ENCODE peak calls at places on chromosome 18, in eight cellular contexts. One of them, this sample, is unnamed.

GRCh38 chr18:32301976-32302743 is 112.3 kb downstream of the MEP1B start:
- DNase-seq in activated gamma-delta T cell treated with Interleukin-2 at 50 U/mL for 16 hours: no peak
- DNase-seq in dermis blood vessel endothelial cell: peak; percentile 14
- DNase-seq in activated CD4-positive, alpha-beta T cell treated with anti-CD3 and anti-CD28 coated beads, Interleukin-2, amount 10 ng/mL, durations not matched to agents 7 days and 5 days: no peak
- DNase-seq in T follicular helper cell: no peak
- DNase-seq in GM23248: peak; percentile 91
- DNase-seq in left cardiac atrium: no peak
- DNase-seq in NCI-H460: peak; percentile 30
- DNase-seq in this sample: no peak

GRCh38 chr18:59988098-59988706 is 88.4 kb downstream of the PMAIP1 start:
- DNase-seq in activated gamma-delta T cell treated with Interleukin-2 at 50 U/mL for 16 hours: peak; percentile 40
- DNase-seq in dermis blood vessel endothelial cell: peak; percentile 78
- DNase-seq in activated CD4-positive, alpha-beta T cell treated with anti-CD3 and anti-CD28 coated beads, Interleukin-2, amount 10 ng/mL, durations not matched to agents 7 days and 5 days: peak; percentile 61
- DNase-seq in T follicular helper cell: peak; percentile 20
- DNase-seq in GM23248: peak; percentile 65
- DNase-seq in left cardiac atrium: peak; percentile 39
- DNase-seq in NCI-H460: peak; percentile 35
- DNase-seq in this sample: peak; percentile 9

GRCh38 chr18:76805221-76805620 is 17.1 kb upstream of the ZNF236 start:
- DNase-seq in activated gamma-delta T cell treated with Interleukin-2 at 50 U/mL for 16 hours: no peak
- DNase-seq in dermis blood vessel endothelial cell: peak; percentile 65
- DNase-seq in activated CD4-positive, alpha-beta T cell treated with anti-CD3 and anti-CD28 coated beads, Interleukin-2, amount 10 ng/mL, durations not matched to agents 7 days and 5 days: no peak
- DNase-seq in T follicular helper cell: no peak
- DNase-seq in GM23248: peak; percentile 73
- DNase-seq in left cardiac atrium: no peak
- DNase-seq in NCI-H460: no peak
- DNase-seq in this sample: no peak

GRCh38 chr18:40102903-40103302 is 1852.1 kb upstream of the PIK3C3 start:
- DNase-seq in activated gamma-delta T cell treated with Interleukin-2 at 50 U/mL for 16 hours: no peak
- DNase-seq in dermis blood vessel endothelial cell: no peak
- DNase-seq in activated CD4-positive, alpha-beta T cell treated with anti-CD3 and anti-CD28 coated beads, Interleukin-2, amount 10 ng/mL, durations not matched to agents 7 days and 5 days: no peak
- DNase-seq in T follicular helper cell: no peak
- DNase-seq in GM23248: no peak
- DNase-seq in left cardiac atrium: no peak
- DNase-seq in NCI-H460: no peak
- DNase-seq in this sample: no peak

GRCh38 chr18:42520074-42520473 is 565.0 kb downstream of the PIK3C3 start:
- DNase-seq in activated gamma-delta T cell treated with Interleukin-2 at 50 U/mL for 16 hours: no peak
- DNase-seq in dermis blood vessel endothelial cell: no peak
- DNase-seq in activated CD4-positive, alpha-beta T cell treated with anti-CD3 and anti-CD28 coated beads, Interleukin-2, amount 10 ng/mL, durations not matched to agents 7 days and 5 days: no peak
- DNase-seq in T follicular helper cell: no peak
- DNase-seq in GM23248: no peak
- DNase-seq in left cardiac atrium: no peak
- DNase-seq in NCI-H460: no peak
- DNase-seq in this sample: no peak

GRCh38 chr18:51666717-51667320 is 469.3 kb upstream of the MEX3C start:
- DNase-seq in activated gamma-delta T cell treated with Interleukin-2 at 50 U/mL for 16 hours: no peak
- DNase-seq in dermis blood vessel endothelial cell: no peak
- DNase-seq in activated CD4-positive, alpha-beta T cell treated with anti-CD3 and anti-CD28 coated beads, Interleukin-2, amount 10 ng/mL, durations not matched to agents 7 days and 5 days: no peak
- DNase-seq in T follicular helper cell: no peak
- DNase-seq in GM23248: peak; percentile 10
- DNase-seq in left cardiac atrium: peak; percentile 21
- DNase-seq in NCI-H460: no peak
- DNase-seq in this sample: peak; percentile 40

GRCh38 chr18:50013363-50014138 is 181.4 kb downstream of the MYO5B start:
- DNase-seq in activated gamma-delta T cell treated with Interleukin-2 at 50 U/mL for 16 hours: no peak
- DNase-seq in dermis blood vessel endothelial cell: no peak
- DNase-seq in activated CD4-positive, alpha-beta T cell treated with anti-CD3 and anti-CD28 coated beads, Interleukin-2, amount 10 ng/mL, durations not matched to agents 7 days and 5 days: no peak
- DNase-seq in T follicular helper cell: no peak
- DNase-seq in GM23248: peak; percentile 42
- DNase-seq in left cardiac atrium: no peak
- DNase-seq in NCI-H460: no peak
- DNase-seq in this sample: no peak

GRCh38 chr18:69387181-69387580 is 13.5 kb upstream of the DOK6 start:
- DNase-seq in activated gamma-delta T cell treated with Interleukin-2 at 50 U/mL for 16 hours: no peak
- DNase-seq in dermis blood vessel endothelial cell: no peak
- DNase-seq in activated CD4-positive, alpha-beta T cell treated with anti-CD3 and anti-CD28 coated beads, Interleukin-2, amount 10 ng/mL, durations not matched to agents 7 days and 5 days: no peak
- DNase-seq in T follicular helper cell: no peak
- DNase-seq in GM23248: no peak
- DNase-seq in left cardiac atrium: no peak
- DNase-seq in NCI-H460: no peak
- DNase-seq in this sample: no peak

GRCh38 chr18:70423988-70424387 is 135.1 kb downstream of the SOCS6 start:
- DNase-seq in activated gamma-delta T cell treated with Interleukin-2 at 50 U/mL for 16 hours: no peak
- DNase-seq in dermis blood vessel endothelial cell: peak; percentile 41
- DNase-seq in activated CD4-positive, alpha-beta T cell treated with anti-CD3 and anti-CD28 coated beads, Interleukin-2, amount 10 ng/mL, durations not matched to agents 7 days and 5 days: no peak
- DNase-seq in T follicular helper cell: no peak
- DNase-seq in GM23248: peak; percentile 61
- DNase-seq in left cardiac atrium: no peak
- DNase-seq in NCI-H460: no peak
- DNase-seq in this sample: no peak

GRCh38 chr18:62784966-62785413 is 69.6 kb downstream of the PHLPP1 start:
- DNase-seq in activated gamma-delta T cell treated with Interleukin-2 at 50 U/mL for 16 hours: no peak
- DNase-seq in dermis blood vessel endothelial cell: no peak
- DNase-seq in activated CD4-positive, alpha-beta T cell treated with anti-CD3 and anti-CD28 coated beads, Interleukin-2, amount 10 ng/mL, durations not matched to agents 7 days and 5 days: no peak
- DNase-seq in T follicular helper cell: no peak
- DNase-seq in GM23248: peak; percentile 67
- DNase-seq in left cardiac atrium: peak; percentile 37
- DNase-seq in NCI-H460: no peak
- DNase-seq in this sample: no peak

GRCh38 chr18:60188943-60189342 is 183.6 kb downstream of the MC4R start:
- DNase-seq in activated gamma-delta T cell treated with Interleukin-2 at 50 U/mL for 16 hours: no peak
- DNase-seq in dermis blood vessel endothelial cell: no peak
- DNase-seq in activated CD4-positive, alpha-beta T cell treated with anti-CD3 and anti-CD28 coated beads, Interleukin-2, amount 10 ng/mL, durations not matched to agents 7 days and 5 days: no peak
- DNase-seq in T follicular helper cell: no peak
- DNase-seq in GM23248: no peak
- DNase-seq in left cardiac atrium: no peak
- DNase-seq in NCI-H460: no peak
- DNase-seq in this sample: no peak

GRCh38 chr18:41753826-41754225 is 201.2 kb upstream of the PIK3C3 start:
- DNase-seq in activated gamma-delta T cell treated with Interleukin-2 at 50 U/mL for 16 hours: no peak
- DNase-seq in dermis blood vessel endothelial cell: no peak
- DNase-seq in activated CD4-positive, alpha-beta T cell treated with anti-CD3 and anti-CD28 coated beads, Interleukin-2, amount 10 ng/mL, durations not matched to agents 7 days and 5 days: no peak
- DNase-seq in T follicular helper cell: no peak
- DNase-seq in GM23248: peak; percentile 52
- DNase-seq in left cardiac atrium: no peak
- DNase-seq in NCI-H460: no peak
- DNase-seq in this sample: no peak

GRCh38 chr18:49861659-49862058 is 48.3 kb upstream of the ACAA2 start:
- DNase-seq in activated gamma-delta T cell treated with Interleukin-2 at 50 U/mL for 16 hours: no peak
- DNase-seq in dermis blood vessel endothelial cell: peak; percentile 37
- DNase-seq in activated CD4-positive, alpha-beta T cell treated with anti-CD3 and anti-CD28 coated beads, Interleukin-2, amount 10 ng/mL, durations not matched to agents 7 days and 5 days: peak; percentile 13
- DNase-seq in T follicular helper cell: no peak
- DNase-seq in GM23248: peak; percentile 24
- DNase-seq in left cardiac atrium: no peak
- DNase-seq in NCI-H460: no peak
- DNase-seq in this sample: no peak

GRCh38 chr18:31565782-31566512 is 25.7 kb upstream of the TTR start:
- DNase-seq in activated gamma-delta T cell treated with Interleukin-2 at 50 U/mL for 16 hours: no peak
- DNase-seq in dermis blood vessel endothelial cell: no peak
- DNase-seq in activated CD4-positive, alpha-beta T cell treated with anti-CD3 and anti-CD28 coated beads, Interleukin-2, amount 10 ng/mL, durations not matched to agents 7 days and 5 days: no peak
- DNase-seq in T follicular helper cell: no peak
- DNase-seq in GM23248: no peak
- DNase-seq in left cardiac atrium: no peak
- DNase-seq in NCI-H460: no peak
- DNase-seq in this sample: no peak

GRCh38 chr18:48330016-48330991 is 78.9 kb downstream of the ZBTB7C start:
- DNase-seq in activated gamma-delta T cell treated with Interleukin-2 at 50 U/mL for 16 hours: no peak
- DNase-seq in dermis blood vessel endothelial cell: no peak
- DNase-seq in activated CD4-positive, alpha-beta T cell treated with anti-CD3 and anti-CD28 coated beads, Interleukin-2, amount 10 ng/mL, durations not matched to agents 7 days and 5 days: no peak
- DNase-seq in T follicular helper cell: no peak
- DNase-seq in GM23248: peak; percentile 93
- DNase-seq in left cardiac atrium: no peak
- DNase-seq in NCI-H460: no peak
- DNase-seq in this sample: peak; percentile 82

GRCh38 chr18:62611395-62612241 is 88.8 kb downstream of the ZCCHC2 start:
- DNase-seq in activated gamma-delta T cell treated with Interleukin-2 at 50 U/mL for 16 hours: no peak
- DNase-seq in dermis blood vessel endothelial cell: no peak
- DNase-seq in activated CD4-positive, alpha-beta T cell treated with anti-CD3 and anti-CD28 coated beads, Interleukin-2, amount 10 ng/mL, durations not matched to agents 7 days and 5 days: no peak
- DNase-seq in T follicular helper cell: no peak
- DNase-seq in GM23248: no peak
- DNase-seq in left cardiac atrium: no peak
- DNase-seq in NCI-H460: no peak
- DNase-seq in this sample: no peak

GRCh38 chr18:46071894-46072867 is at the start of gene PSTPIP2:
- DNase-seq in activated gamma-delta T cell treated with Interleukin-2 at 50 U/mL for 16 hours: peak; percentile 58
- DNase-seq in dermis blood vessel endothelial cell: peak; percentile 62
- DNase-seq in activated CD4-positive, alpha-beta T cell treated with anti-CD3 and anti-CD28 coated beads, Interleukin-2, amount 10 ng/mL, durations not matched to agents 7 days and 5 days: peak; percentile 66
- DNase-seq in T follicular helper cell: peak; percentile 44
- DNase-seq in GM23248: peak; percentile 88
- DNase-seq in left cardiac atrium: peak; percentile 73
- DNase-seq in NCI-H460: peak; percentile 22
- DNase-seq in this sample: no peak

GRCh38 chr18:63178526-63178880 is 141.1 kb downstream of the BCL2 start:
- DNase-seq in activated gamma-delta T cell treated with Interleukin-2 at 50 U/mL for 16 hours: no peak
- DNase-seq in dermis blood vessel endothelial cell: no peak
- DNase-seq in activated CD4-positive, alpha-beta T cell treated with anti-CD3 and anti-CD28 coated beads, Interleukin-2, amount 10 ng/mL, durations not matched to agents 7 days and 5 days: no peak
- DNase-seq in T follicular helper cell: no peak
- DNase-seq in GM23248: peak; percentile 13
- DNase-seq in left cardiac atrium: peak; percentile 65
- DNase-seq in NCI-H460: no peak
- DNase-seq in this sample: no peak

GRCh38 chr18:48994044-48994651 is 43.4 kb upstream of the SMAD7 start:
- DNase-seq in activated gamma-delta T cell treated with Interleukin-2 at 50 U/mL for 16 hours: no peak
- DNase-seq in dermis blood vessel endothelial cell: no peak
- DNase-seq in activated CD4-positive, alpha-beta T cell treated with anti-CD3 and anti-CD28 coated beads, Interleukin-2, amount 10 ng/mL, durations not matched to agents 7 days and 5 days: no peak
- DNase-seq in T follicular helper cell: no peak
- DNase-seq in GM23248: peak; percentile 93
- DNase-seq in left cardiac atrium: peak; percentile 59
- DNase-seq in NCI-H460: no peak
- DNase-seq in this sample: no peak

GRCh38 chr18:77208969-77209368 is 40.7 kb upstream of the GALR1 start:
- DNase-seq in activated gamma-delta T cell treated with Interleukin-2 at 50 U/mL for 16 hours: no peak
- DNase-seq in dermis blood vessel endothelial cell: peak; percentile 79
- DNase-seq in activated CD4-positive, alpha-beta T cell treated with anti-CD3 and anti-CD28 coated beads, Interleukin-2, amount 10 ng/mL, durations not matched to agents 7 days and 5 days: peak; percentile 46
- DNase-seq in T follicular helper cell: no peak
- DNase-seq in GM23248: peak; percentile 80
- DNase-seq in left cardiac atrium: peak; percentile 53
- DNase-seq in NCI-H460: peak; percentile 17
- DNase-seq in this sample: no peak

GRCh38 chr18:47953471-47953931 is 23.0 kb upstream of the SMAD2 start:
- DNase-seq in activated gamma-delta T cell treated with Interleukin-2 at 50 U/mL for 16 hours: peak; percentile 13
- DNase-seq in dermis blood vessel endothelial cell: peak; percentile 69
- DNase-seq in activated CD4-positive, alpha-beta T cell treated with anti-CD3 and anti-CD28 coated beads, Interleukin-2, amount 10 ng/mL, durations not matched to agents 7 days and 5 days: peak; percentile 57
- DNase-seq in T follicular helper cell: no peak
- DNase-seq in GM23248: peak; percentile 82
- DNase-seq in left cardiac atrium: peak; percentile 37
- DNase-seq in NCI-H460: no peak
- DNase-seq in this sample: peak; percentile 6

GRCh38 chr18:24068945-24069693 is 54.6 kb downstream of the TTC39C start:
- DNase-seq in activated gamma-delta T cell treated with Interleukin-2 at 50 U/mL for 16 hours: no peak
- DNase-seq in dermis blood vessel endothelial cell: no peak
- DNase-seq in activated CD4-positive, alpha-beta T cell treated with anti-CD3 and anti-CD28 coated beads, Interleukin-2, amount 10 ng/mL, durations not matched to agents 7 days and 5 days: no peak
- DNase-seq in T follicular helper cell: no peak
- DNase-seq in GM23248: no peak
- DNase-seq in left cardiac atrium: no peak
- DNase-seq in NCI-H460: no peak
- DNase-seq in this sample: no peak

GRCh38 chr18:70195852-70196434 is 9.5 kb downstream of the RTTN start:
- DNase-seq in activated gamma-delta T cell treated with Interleukin-2 at 50 U/mL for 16 hours: no peak
- DNase-seq in dermis blood vessel endothelial cell: peak; percentile 77
- DNase-seq in activated CD4-positive, alpha-beta T cell treated with anti-CD3 and anti-CD28 coated beads, Interleukin-2, amount 10 ng/mL, durations not matched to agents 7 days and 5 days: peak; percentile 33
- DNase-seq in T follicular helper cell: no peak
- DNase-seq in GM23248: peak; percentile 80
- DNase-seq in left cardiac atrium: no peak
- DNase-seq in NCI-H460: peak; percentile 42
- DNase-seq in this sample: no peak

GRCh38 chr18:30486856-30487255 is 555.7 kb downstream of the DSC3 start:
- DNase-seq in activated gamma-delta T cell treated with Interleukin-2 at 50 U/mL for 16 hours: no peak
- DNase-seq in dermis blood vessel endothelial cell: no peak
- DNase-seq in activated CD4-positive, alpha-beta T cell treated with anti-CD3 and anti-CD28 coated beads, Interleukin-2, amount 10 ng/mL, durations not matched to agents 7 days and 5 days: no peak
- DNase-seq in T follicular helper cell: no peak
- DNase-seq in GM23248: peak; percentile 19
- DNase-seq in left cardiac atrium: no peak
- DNase-seq in NCI-H460: no peak
- DNase-seq in this sample: no peak

GRCh38 chr18:26185267-26185666 is 41.0 kb upstream of the TAF4B start:
- DNase-seq in activated gamma-delta T cell treated with Interleukin-2 at 50 U/mL for 16 hours: no peak
- DNase-seq in dermis blood vessel endothelial cell: peak; percentile 3
- DNase-seq in activated CD4-positive, alpha-beta T cell treated with anti-CD3 and anti-CD28 coated beads, Interleukin-2, amount 10 ng/mL, durations not matched to agents 7 days and 5 days: no peak
- DNase-seq in T follicular helper cell: no peak
- DNase-seq in GM23248: peak; percentile 7
- DNase-seq in left cardiac atrium: no peak
- DNase-seq in NCI-H460: peak; percentile 7
- DNase-seq in this sample: no peak

GRCh38 chr18:70643812-70644211 is 355.0 kb downstream of the SOCS6 start:
- DNase-seq in activated gamma-delta T cell treated with Interleukin-2 at 50 U/mL for 16 hours: no peak
- DNase-seq in dermis blood vessel endothelial cell: no peak
- DNase-seq in activated CD4-positive, alpha-beta T cell treated with anti-CD3 and anti-CD28 coated beads, Interleukin-2, amount 10 ng/mL, durations not matched to agents 7 days and 5 days: no peak
- DNase-seq in T follicular helper cell: no peak
- DNase-seq in GM23248: no peak
- DNase-seq in left cardiac atrium: no peak
- DNase-seq in NCI-H460: no peak
- DNase-seq in this sample: no peak

GRCh38 chr18:80227472-80227871 is 19.8 kb downstream of the PARD6G start:
- DNase-seq in activated gamma-delta T cell treated with Interleukin-2 at 50 U/mL for 16 hours: no peak
- DNase-seq in dermis blood vessel endothelial cell: no peak
- DNase-seq in activated CD4-positive, alpha-beta T cell treated with anti-CD3 and anti-CD28 coated beads, Interleukin-2, amount 10 ng/mL, durations not matched to agents 7 days and 5 days: no peak
- DNase-seq in T follicular helper cell: no peak
- DNase-seq in GM23248: no peak
- DNase-seq in left cardiac atrium: no peak
- DNase-seq in NCI-H460: no peak
- DNase-seq in this sample: no peak

GRCh38 chr18:59900222-59901128 is 679 bp downstream of the PMAIP1 start:
- DNase-seq in activated gamma-delta T cell treated with Interleukin-2 at 50 U/mL for 16 hours: peak; percentile 56
- DNase-seq in dermis blood vessel endothelial cell: peak; percentile 83
- DNase-seq in activated CD4-positive, alpha-beta T cell treated with anti-CD3 and anti-CD28 coated beads, Interleukin-2, amount 10 ng/mL, durations not matched to agents 7 days and 5 days: peak; percentile 82
- DNase-seq in T follicular helper cell: peak; percentile 42
- DNase-seq in GM23248: peak; percentile 71
- DNase-seq in left cardiac atrium: peak; percentile 27
- DNase-seq in NCI-H460: peak; percentile 75
- DNase-seq in this sample: peak; percentile 12

GRCh38 chr18:77323640-77324370 is 74.2 kb downstream of the GALR1 start:
- DNase-seq in activated gamma-delta T cell treated with Interleukin-2 at 50 U/mL for 16 hours: no peak
- DNase-seq in dermis blood vessel endothelial cell: no peak
- DNase-seq in activated CD4-positive, alpha-beta T cell treated with anti-CD3 and anti-CD28 coated beads, Interleukin-2, amount 10 ng/mL, durations not matched to agents 7 days and 5 days: no peak
- DNase-seq in T follicular helper cell: no peak
- DNase-seq in GM23248: no peak
- DNase-seq in left cardiac atrium: peak; percentile 64
- DNase-seq in NCI-H460: no peak
- DNase-seq in this sample: no peak

GRCh38 chr18:79964330-79965118 is at the start of gene HSBP1L1:
- DNase-seq in activated gamma-delta T cell treated with Interleukin-2 at 50 U/mL for 16 hours: peak; percentile 64
- DNase-seq in dermis blood vessel endothelial cell: peak; percentile 64
- DNase-seq in activated CD4-positive, alpha-beta T cell treated with anti-CD3 and anti-CD28 coated beads, Interleukin-2, amount 10 ng/mL, durations not matched to agents 7 days and 5 days: peak; percentile 72
- DNase-seq in T follicular helper cell: peak; percentile 50
- DNase-seq in GM23248: peak; percentile 81
- DNase-seq in left cardiac atrium: peak; percentile 73
- DNase-seq in NCI-H460: peak; percentile 58
- DNase-seq in this sample: peak; percentile 15

GRCh38 chr18:41975287-41975683 is 20.3 kb downstream of the PIK3C3 start:
- DNase-seq in activated gamma-delta T cell treated with Interleukin-2 at 50 U/mL for 16 hours: no peak
- DNase-seq in dermis blood vessel endothelial cell: no peak
- DNase-seq in activated CD4-positive, alpha-beta T cell treated with anti-CD3 and anti-CD28 coated beads, Interleukin-2, amount 10 ng/mL, durations not matched to agents 7 days and 5 days: no peak
- DNase-seq in T follicular helper cell: no peak
- DNase-seq in GM23248: no peak
- DNase-seq in left cardiac atrium: no peak
- DNase-seq in NCI-H460: no peak
- DNase-seq in this sample: no peak

GRCh38 chr18:56945171-56945863 is 201.6 kb upstream of the BOD1L2 start:
- DNase-seq in activated gamma-delta T cell treated with Interleukin-2 at 50 U/mL for 16 hours: no peak
- DNase-seq in dermis blood vessel endothelial cell: no peak
- DNase-seq in activated CD4-positive, alpha-beta T cell treated with anti-CD3 and anti-CD28 coated beads, Interleukin-2, amount 10 ng/mL, durations not matched to agents 7 days and 5 days: no peak
- DNase-seq in T follicular helper cell: no peak
- DNase-seq in GM23248: peak; percentile 3
- DNase-seq in left cardiac atrium: no peak
- DNase-seq in NCI-H460: no peak
- DNase-seq in this sample: no peak

GRCh38 chr18:23530195-23530594 is 26.9 kb downstream of the RMC1 start:
- DNase-seq in activated gamma-delta T cell treated with Interleukin-2 at 50 U/mL for 16 hours: no peak
- DNase-seq in dermis blood vessel endothelial cell: no peak
- DNase-seq in activated CD4-positive, alpha-beta T cell treated with anti-CD3 and anti-CD28 coated beads, Interleukin-2, amount 10 ng/mL, durations not matched to agents 7 days and 5 days: no peak
- DNase-seq in T follicular helper cell: no peak
- DNase-seq in GM23248: no peak
- DNase-seq in left cardiac atrium: no peak
- DNase-seq in NCI-H460: no peak
- DNase-seq in this sample: no peak

This sample was measured in DMS153.